ENCODE peak calls at places on chromosomes 13 and 19, in eight cellular contexts. U is GM23338, X is HCT116, B is GM12878, C is Panc1, P is upper lobe of left lung, A is K562, G is HepG2. V is an unnamed sample.

GRCh38 chr13:20002766-20003165 is 44.2 kb downstream of the ZMYM2 start:
- ATAC-seq in X (no peak), P (no peak), G (no peak), U (no peak), B (no peak), A (no peak), C (no peak), V (no peak)

GRCh38 chr13:46778879-46779278 is 18.1 kb downstream of the ESD start:
- ATAC-seq in B (no peak), U (no peak), G (no peak), A (no peak), X (no peak), P (no peak), C (no peak), V (no peak)

GRCh38 chr13:111046590-111047141 is 68.4 kb upstream of the ARHGEF7 start:
- ATAC-seq in C (no peak), G (peak; percentile 38), U (no peak), X (no peak), A (peak; percentile 74), P (no peak), B (peak; percentile 85), V (peak; percentile 26)

GRCh38 chr19:13054605-13055212 is 47.9 kb downstream of the LYL1 start:
- ATAC-seq in A (no peak), U (no peak), X (peak; percentile 4), B (no peak), P (no peak), C (no peak), G (peak; percentile 1), V (peak; percentile 26)

GRCh38 chr13:90926459-90926858 is 421.0 kb upstream of the MIR17HG start:
- ATAC-seq in X (no peak), P (no peak), U (no peak), B (no peak), C (no peak), A (no peak), G (no peak), V (no peak)

GRCh38 chr13:107459430-107459829 is 755.9 kb downstream of the LIG4 start:
- ATAC-seq in P (no peak), C (no peak), G (no peak), X (no peak), B (no peak), U (no peak), A (no peak), V (no peak)

GRCh38 chr13:65724261-65724660 is 1505.9 kb downstream of the PCDH9 start:
- ATAC-seq in G (no peak), A (no peak), P (no peak), C (no peak), U (no peak), X (no peak), B (no peak), V (no peak)

GRCh38 chr19:10836478-10837325 is 690 bp upstream of the TMED1 start:
- ATAC-seq in U (peak; percentile 3), P (peak; percentile 72), C (no peak), X (peak; percentile 25), A (peak; percentile 50), G (no peak), B (peak; percentile 44), V (peak; percentile 39)

GRCh38 chr19:58469241-58470013 is 2.5 kb downstream of the ZNF324 start:
- ATAC-seq in G (no peak), P (no peak), A (no peak), U (no peak), B (no peak), C (no peak), X (no peak), V (no peak)

GRCh38 chr19:16824658-16825311 is 4.4 kb upstream of the SIN3B start:
- ATAC-seq in C (no peak), P (no peak), U (no peak), A (peak; percentile 43), X (no peak), B (no peak), G (no peak), V (no peak)

DNA sequence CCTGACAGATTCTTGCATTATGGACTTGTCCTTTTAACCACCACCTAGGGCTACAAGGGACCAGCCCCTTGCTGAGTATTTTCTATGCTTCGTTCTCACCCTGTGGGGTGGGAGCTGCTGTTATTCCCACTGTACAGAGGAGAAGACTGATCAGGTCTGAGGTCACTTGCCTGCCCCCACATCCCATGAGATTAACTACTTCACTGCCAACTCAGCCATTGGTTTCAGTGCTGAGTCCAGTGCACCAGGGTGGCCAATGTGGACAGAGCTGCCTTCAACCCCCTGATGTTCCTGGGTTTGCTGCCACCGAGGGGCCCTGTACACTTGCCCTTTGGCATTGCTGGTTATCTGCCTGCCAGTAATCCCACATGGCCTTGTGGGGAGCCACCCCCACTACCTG is 6.9 kb downstream of the PRKACA start:
- ATAC-seq in X (no peak), U (no peak), A (no peak), P (no peak), C (no peak), G (no peak), B (no peak), V (no peak)
- TF ChIP-seq POLR2AphosphoS5 in X (no peak), U (no peak), A (no peak), P (no peak), C (no peak), G (no peak), B (no peak), V (no peak)

DNA sequence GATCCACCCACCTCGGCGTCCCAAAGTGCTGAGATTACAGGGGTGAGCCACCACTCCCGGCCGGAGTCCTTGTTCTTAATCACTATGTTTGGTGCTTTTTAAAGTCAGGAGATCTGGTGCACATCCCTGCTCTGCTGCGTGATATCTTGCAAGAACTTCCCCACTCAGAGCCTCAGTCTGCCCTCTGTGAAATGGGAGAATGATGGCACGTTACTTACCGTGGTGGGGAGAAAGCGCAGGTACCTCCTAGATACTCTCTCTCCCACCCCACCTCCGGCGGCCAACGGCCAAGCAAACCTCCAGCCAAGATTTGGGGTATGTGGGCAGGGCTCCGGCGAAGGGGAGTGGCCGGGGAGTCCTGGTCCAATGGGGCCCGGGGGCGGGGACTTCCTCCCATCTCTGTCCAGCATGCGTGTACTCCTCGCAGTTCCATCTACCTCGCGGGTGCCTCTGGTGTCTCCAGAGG is at the start of gene RYR1:
- ATAC-seq in U (peak; percentile 91), B (peak; percentile 83), P (peak; percentile 51), A (peak; percentile 99), C (peak; percentile 66), G (peak; percentile 51), X (peak; percentile 100), V (peak; percentile 68)
- H3K4me3 ChIP-seq in U (peak within 1 kb of the TSS; percentile 89), B (no peak within 1 kb of the TSS), P (no peak within 1 kb of the TSS), A (peak within 1 kb of the TSS; percentile 32), C (no peak within 1 kb of the TSS), G (no peak within 1 kb of the TSS), X (peak within 1 kb of the TSS; percentile 35), V (no peak within 1 kb of the TSS)

DNA sequence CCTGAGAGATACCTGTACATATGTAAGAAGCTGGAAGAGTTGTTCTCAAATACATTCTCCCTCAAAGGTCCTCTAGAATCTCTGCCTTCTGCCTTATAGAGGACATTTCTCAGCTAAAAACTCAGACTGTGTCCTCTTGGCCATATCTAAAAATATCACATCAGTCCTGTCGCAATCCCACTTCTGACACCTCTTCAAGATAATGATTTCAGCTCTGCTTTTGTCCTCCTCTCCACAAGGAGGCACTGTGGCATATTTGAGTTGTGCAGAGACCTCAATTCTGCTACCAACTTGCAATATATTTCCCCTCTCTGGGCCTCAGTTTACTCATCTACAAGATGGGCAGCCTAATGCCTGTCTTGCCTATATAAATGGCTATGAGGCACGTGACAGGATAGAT is 16.6 kb downstream of the ADAMTS10 start:
- ATAC-seq in U (no peak), B (no peak), X (no peak), P (no peak), C (no peak), G (no peak), A (no peak), V (no peak)
- TF ChIP-seq POLR2AphosphoS5 in U (no peak), B (no peak), X (no peak), P (no peak), C (no peak), G (no peak), A (no peak), V (no peak)

DNA sequence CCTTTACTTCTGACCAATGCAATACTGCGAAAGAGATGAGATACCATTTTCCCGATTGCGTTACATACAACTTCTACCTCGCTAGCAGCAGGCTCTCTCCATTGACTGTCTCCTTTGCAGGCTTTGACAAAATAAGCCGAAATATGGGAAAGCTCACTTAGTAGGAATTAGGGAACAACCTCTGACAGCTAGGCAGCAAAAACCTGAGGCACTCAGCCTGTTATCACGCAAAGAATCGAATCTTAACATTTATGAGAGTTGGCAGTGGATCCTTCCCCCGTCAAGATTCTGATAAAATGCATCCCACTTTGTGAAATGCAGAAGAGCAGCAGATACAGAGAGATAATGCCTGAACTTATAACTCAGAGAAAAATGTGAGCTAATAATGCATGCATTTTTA is 1379.5 kb upstream of the PCDH9 start:
- ATAC-seq in P (no peak), B (no peak), X (no peak), C (no peak), G (no peak), A (no peak), U (no peak), V (no peak)
- H3K4me3 ChIP-seq in P (no peak overlapping the region), B (no peak overlapping the region), X (no peak overlapping the region), C (no peak overlapping the region), G (no peak overlapping the region), A (no peak overlapping the region), U (no peak overlapping the region), V (no peak overlapping the region)

DNA sequence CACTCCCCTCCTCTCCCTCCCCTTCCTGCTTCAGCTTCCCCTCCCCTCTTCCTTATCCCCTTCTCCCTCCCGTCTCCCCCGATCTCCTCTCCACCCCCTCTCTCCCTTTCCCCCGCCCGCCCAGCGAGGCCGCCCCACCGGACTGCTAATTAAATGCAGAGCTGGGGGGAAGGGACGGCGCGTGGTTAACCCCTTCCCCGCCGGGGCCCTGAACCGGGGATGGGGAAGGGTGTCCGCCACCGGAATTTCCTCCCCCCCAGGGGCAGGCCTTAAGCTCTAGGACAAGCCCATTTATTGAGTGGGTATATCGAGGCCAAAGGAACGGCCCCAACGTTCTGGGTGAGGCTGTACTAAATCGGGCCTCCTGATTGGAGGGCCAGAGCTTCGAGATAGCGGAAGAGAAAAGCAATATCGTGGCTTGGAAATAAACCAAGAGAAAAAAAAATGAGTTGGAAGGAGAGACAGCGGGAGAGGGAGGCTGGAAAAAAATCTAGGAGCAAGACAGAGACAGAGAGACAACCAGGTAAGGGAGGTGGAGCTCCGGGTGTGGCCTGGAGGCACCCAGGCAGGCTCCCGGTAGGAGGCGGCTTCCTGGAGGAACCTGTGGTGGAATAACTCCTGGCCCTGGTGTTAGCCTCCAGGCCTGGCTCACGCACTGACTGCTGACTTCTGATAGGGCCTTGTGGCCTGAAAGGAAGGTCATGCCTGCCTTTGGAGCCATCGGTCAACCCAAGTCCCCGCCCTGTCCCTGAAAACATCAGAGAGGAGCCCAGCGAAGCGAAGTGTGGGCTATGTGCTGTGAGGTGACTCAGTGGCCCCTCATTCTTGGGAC is 11.6 kb upstream of the JUND start:
- ATAC-seq in G (peak; percentile 80), U (peak; percentile 47), C (peak; percentile 65), A (peak; percentile 73), X (peak; percentile 70), P (peak; percentile 35), B (peak; percentile 31), V (peak; percentile 61)
- TF ChIP-seq POLR2AphosphoS5 in G (no peak), U (peak; percentile 18), C (no peak), A (no peak), X (peak; percentile 64), P (no peak), B (no peak), V (peak; percentile 47)